ENCODE peak calls at places on chromosomes 13 and 19, in six cellular contexts. B is bronchial epithelial cell; I is stimulated activated CD8-positive, alpha-beta memory T cell treated with anti-CD3 and anti-CD28 coated beads, Interleukin-7, amount 100 ng/mL, for 48 hours; U is amygdala; Z is fibroblast of the aortic adventitia; L is AG09309. Y is an unnamed sample.
A peak's percentile ranks its signal among the peaks of the same experiment; 100 is the strongest.

GRCh38 chr19:3375221-3376088 is 9.1 kb downstream of the NFIC start:
- DNase-seq in I (no peak), Z (peak; percentile 64), U (peak; percentile 83), L (no peak), B (no peak), Y (no peak)

GRCh38 chr13:99505814-99506269 is 4.6 kb downstream of the TM9SF2 start:
- DNase-seq in U (no peak), B (no peak), Z (peak; percentile 45), L (no peak), I (no peak), Y (no peak)

GRCh38 chr13:55569514-55569913 is 1571.2 kb upstream of the PRR20A start:
- DNase-seq in L (no peak), B (no peak), I (no peak), Z (no peak), U (no peak), Y (no peak)

GRCh38 chr13:55302568-55302967 is 1838.2 kb upstream of the PRR20A start:
- DNase-seq in I (no peak), B (no peak), Z (no peak), U (no peak), L (no peak), Y (no peak)

GRCh38 chr19:16111909-16112752 is 442 bp downstream of the RAB8A start:
- DNase-seq in L (no peak), I (no peak), B (no peak), U (no peak), Z (no peak), Y (no peak)

GRCh38 chr19:16259385-16260159 is 61.9 kb downstream of the AP1M1 start:
- DNase-seq in B (no peak), Z (no peak), U (no peak), L (no peak), I (no peak), Y (peak; percentile 65)

GRCh38 chr13:22275393-22275792 is 604.5 kb downstream of the FGF9 start:
- DNase-seq in L (no peak), I (no peak), Z (no peak), U (no peak), B (no peak), Y (no peak)

GRCh38 chr13:46615888-46616531 is 63.0 kb downstream of the LRCH1 start:
- DNase-seq in Z (peak; percentile 70), B (no peak), L (no peak), I (no peak), U (no peak), Y (no peak)

GRCh38 chr13:37306778-37307544 is 201.5 kb upstream of the CSNK1A1L start:
- DNase-seq in L (peak; percentile 91), Z (peak; percentile 93), B (peak; percentile 98), U (no peak), I (no peak), Y (no peak)

Y was measured in GM13977.